ENCODE peak calls at places on chromosomes 6 and 20, in four cellular contexts. B is endodermal cell, H is tibial artery, T is left ventricle myocardium inferior. U is an unnamed sample.
A peak's percentile ranks its signal among the peaks of the same experiment; 100 is the strongest.

GRCh38 chr6:144416773-144417172 is 131.6 kb downstream of the UTRN start:
- DNase-seq in B (no peak), H (no peak), T (no peak), U (no peak)

GRCh38 chr20:20426472-20426907 is 58.6 kb downstream of the INSM1 start:
- DNase-seq in B (no peak), H (no peak), T (no peak), U (no peak)

GRCh38 chr6:37099442-37099841 is 70.5 kb upstream of the PIM1 start:
- DNase-seq in B (no peak), H (no peak), T (no peak), U (peak; percentile 51)

GRCh38 chr6:209432-210103 is 82.7 kb upstream of the DUSP22 start:
- DNase-seq in B (no peak), H (no peak), T (no peak), U (no peak)

GRCh38 chr6:22149501-22150490 is 147.0 kb downstream of the PRL start:
- DNase-seq in B (no peak), H (no peak), T (no peak), U (no peak)

GRCh38 chr20:60976139-60976538 is 275.9 kb upstream of the CDH4 start:
- DNase-seq in B (no peak), H (no peak), T (no peak), U (no peak)

GRCh38 chr6:102417368-102417767 is 1023.9 kb downstream of the GRIK2 start:
- DNase-seq in B (no peak), H (no peak), T (no peak), U (no peak)

GRCh38 chr20:57223648-57224489 is 42.6 kb downstream of the BMP7 start:
- DNase-seq in B (no peak), H (no peak), T (peak; percentile 27), U (peak; percentile 32)

GRCh38 chr20:9260027-9260426 is 191.1 kb downstream of the PLCB4 start:
- DNase-seq in B (no peak), H (no peak), T (no peak), U (no peak)

GRCh38 chr6:169794317-169795055 is 43.1 kb downstream of the ERMARD start:
- DNase-seq in B (peak; percentile 31), H (peak; percentile 40), T (no peak), U (no peak)

GRCh38 chr20:3846740-3847418 is at the start of gene MAVS:
- DNase-seq in B (peak; percentile 96), H (peak; percentile 95), T (peak; percentile 92), U (peak; percentile 34)

GRCh38 chr6:11667876-11668275 is 110.7 kb downstream of the ADTRP start:
- DNase-seq in B (no peak), H (no peak), T (no peak), U (no peak)

GRCh38 chr20:1832634-1833033 is 62.6 kb upstream of the SIRPA start:
- DNase-seq in B (peak; percentile 88), H (no peak), T (no peak), U (no peak)

GRCh38 chr6:1703923-1704322 is 94.2 kb downstream of the FOXC1 start:
- DNase-seq in B (no peak), H (no peak), T (no peak), U (peak; percentile 34)

GRCh38 chr6:167797079-167797870 is 29.4 kb upstream of the AFDN start:
- DNase-seq in B (no peak), H (no peak), T (no peak), U (no peak)

GRCh38 chr20:4601630-4602296 is 119.9 kb upstream of the PRND start:
- DNase-seq in B (no peak), H (no peak), T (peak; percentile 72), U (no peak)

GRCh38 chr6:53464942-53465460 is 79.9 kb downstream of the GCLC start:
- DNase-seq in B (no peak), H (peak; percentile 67), T (peak; percentile 15), U (no peak)

GRCh38 chr20:48965189-48965910 is 43.8 kb downstream of the ARFGEF2 start:
- DNase-seq in B (no peak), H (no peak), T (no peak), U (no peak)

GRCh38 chr6:33860706-33861474 is 57.1 kb upstream of the MLN start:
- DNase-seq in B (no peak), H (no peak), T (no peak), U (peak; percentile 39)

GRCh38 chr6:163369122-163369521 is 45.4 kb upstream of the QKI start:
- DNase-seq in B (no peak), H (no peak), T (no peak), U (no peak)

GRCh38 chr6:13203145-13203544 is 125.2 kb downstream of the TBC1D7 start:
- DNase-seq in B (peak; percentile 3), H (no peak), T (no peak), U (no peak)

GRCh38 chr20:50333856-50334255 is 143.2 kb downstream of the CEBPB start:
- DNase-seq in B (no peak), H (peak; percentile 68), T (no peak), U (peak; percentile 77)

GRCh38 chr6:15551262-15551661 is 111.6 kb downstream of the DTNBP1 start:
- DNase-seq in B (no peak), H (no peak), T (no peak), U (no peak)

GRCh38 chr20:20207291-20207690 is 155.0 kb downstream of the CFAP61 start:
- DNase-seq in B (no peak), H (no peak), T (no peak), U (no peak)

GRCh38 chr6:3752538-3753227 is 1.2 kb upstream of the PXDC1 start:
- DNase-seq in B (peak; percentile 40), H (peak; percentile 65), T (no peak), U (no peak)

GRCh38 chr6:5728726-5729434 is 277.8 kb downstream of the NRN1 start:
- DNase-seq in B (peak; percentile 55), H (no peak), T (no peak), U (peak; percentile 86)

GRCh38 chr6:56381852-56382251 is 134.5 kb upstream of the COL21A1 start:
- DNase-seq in B (no peak), H (no peak), T (no peak), U (peak; percentile 71)

GRCh38 chr20:20085071-20085470 is 32.7 kb downstream of the CFAP61 start:
- DNase-seq in B (no peak), H (peak; percentile 80), T (peak; percentile 77), U (no peak)

GRCh38 chr20:50762045-50762422 is 30.7 kb downstream of the PARD6B start:
- DNase-seq in B (no peak), H (no peak), T (no peak), U (no peak)

GRCh38 chr6:144106206-144106605 is 10.8 kb upstream of the SF3B5 start:
- DNase-seq in B (no peak), H (no peak), T (no peak), U (no peak)

GRCh38 chr6:151391021-151391470 is 313 bp downstream of the ZBTB2 start:
- DNase-seq in B (peak; percentile 89), H (peak; percentile 86), T (peak; percentile 82), U (no peak)
- H3K4me1 ChIP-seq in B (peaks cover 4% of the 10 kb centered on the region), H (no peaks in the 10 kb centered on the region), T (peaks cover 75% of the 10 kb centered on the region), U (peaks cover 21% of the 10 kb centered on the region)

GRCh38 chr6:31174378-31174777 is 3.9 kb upstream of the POU5F1 start:
- DNase-seq in B (peak; percentile 29), H (no peak), T (no peak), U (no peak)
- H3K27ac ChIP-seq in B (no peak overlapping the region), H (no peak overlapping the region), T (no peak overlapping the region), U (no peak overlapping the region)

GRCh38 chr6:166770216-166771116 is 143.4 kb upstream of the RPS6KA2 start:
- DNase-seq in B (peak; percentile 47), H (no peak), T (no peak), U (no peak)
- TF ChIP-seq CTCF in B (peak; percentile 47), H (no peak), T (no peak), U (peak; percentile 22)

GRCh38 chr6:39850897-39851296 is 58.7 kb downstream of the DAAM2 start:
- DNase-seq in B (no peak), H (no peak), T (no peak), U (no peak)
- H3K4me1 ChIP-seq in B (no peaks in the 10 kb centered on the region), H (peaks cover 7% of the 10 kb centered on the region), T (peaks cover 87% of the 10 kb centered on the region), U (no peaks in the 10 kb centered on the region)

GRCh38 chr6:157106487-157106886 is 216.8 kb downstream of the TMEM242 start:
- DNase-seq in B (no peak), H (no peak), T (no peak), U (peak; percentile 77)
- H3K27ac ChIP-seq in B (no peak overlapping the region), H (no peak overlapping the region), T (no peak overlapping the region), U (peak overlapping the region; percentile 56)

DNA sequence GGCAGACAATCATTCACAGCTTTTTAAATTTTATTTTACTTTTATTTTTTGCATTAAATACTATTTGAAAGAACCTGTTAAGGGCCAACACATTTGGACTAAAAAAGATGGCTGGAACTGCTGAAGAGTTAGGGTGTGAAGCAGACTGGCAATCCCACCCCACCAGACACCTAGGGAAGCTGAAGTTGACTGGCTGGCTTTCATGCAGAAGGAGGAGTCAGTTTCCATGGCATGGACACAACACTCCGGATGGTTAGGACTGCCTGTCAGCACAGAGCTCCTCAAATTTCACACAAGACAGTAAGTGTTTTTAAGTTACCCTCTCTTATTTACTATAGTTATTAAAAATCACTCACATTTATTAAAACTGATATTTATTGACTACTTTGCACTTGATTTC is at the start of gene ANKRD66:
- DNase-seq in B (no peak), H (no peak), T (no peak), U (no peak)
- TF ChIP-seq CTCF in B (no peak), H (no peak), T (no peak), U (no peak)

GRCh38 chr6:30913721-30914075 is 340 bp upstream of the VARS2 start:
- DNase-seq in B (no peak), H (no peak), T (no peak), U (no peak)
- H3K4me1 ChIP-seq in B (no peaks in the 10 kb centered on the region), H (no peaks in the 10 kb centered on the region), T (peaks cover 33% of the 10 kb centered on the region), U (peaks cover 7% of the 10 kb centered on the region)

GRCh38 chr6:10403385-10404106 is 11.3 kb downstream of the TFAP2A start:
- DNase-seq in B (no peak), H (no peak), T (no peak), U (peak; percentile 97)
- H3K27ac ChIP-seq in B (no peak overlapping the region), H (peak overlapping the region; percentile 9), T (no peak overlapping the region), U (peak overlapping the region; percentile 94)

U was measured in foreskin keratinocyte.